ENCODE peak calls at places on chromosomes 5 and 9, in seven cellular contexts. One of them, this sample, is unnamed.

GRCh38 chr9:22158983-22159382 is 149.9 kb upstream of the CDKN2B start:
- DNase-seq in mesendoderm: no peak
- DNase-seq in IMR-90: peak; percentile 91
- DNase-seq in neuronal stem cell: no peak
- DNase-seq in naive thymus-derived CD4-positive, alpha-beta T cell: no peak
- DNase-seq in lower lobe of right lung: peak; percentile 86
- DNase-seq in cardiac muscle cell: peak; percentile 95
- DNase-seq in this sample: no peak

GRCh38 chr5:170438581-170438980 is 49.4 kb upstream of the KCNMB1 start:
- DNase-seq in IMR-90: no peak
- DNase-seq in cardiac muscle cell: no peak
- DNase-seq in naive thymus-derived CD4-positive, alpha-beta T cell: no peak
- DNase-seq in neuronal stem cell: no peak
- DNase-seq in mesendoderm: no peak
- DNase-seq in lower lobe of right lung: no peak
- DNase-seq in this sample: no peak

GRCh38 chr5:154830219-154830595 is 20.2 kb downstream of the FAXDC2 start:
- DNase-seq in cardiac muscle cell: no peak
- DNase-seq in lower lobe of right lung: no peak
- DNase-seq in mesendoderm: no peak
- DNase-seq in neuronal stem cell: no peak
- DNase-seq in IMR-90: no peak
- DNase-seq in naive thymus-derived CD4-positive, alpha-beta T cell: no peak
- DNase-seq in this sample: no peak

GRCh38 chr9:134204991-134205578 is 40.7 kb upstream of the RNU6ATAC start:
- DNase-seq in IMR-90: no peak
- DNase-seq in lower lobe of right lung: peak; percentile 24
- DNase-seq in neuronal stem cell: no peak
- DNase-seq in mesendoderm: no peak
- DNase-seq in cardiac muscle cell: peak; percentile 56
- DNase-seq in naive thymus-derived CD4-positive, alpha-beta T cell: no peak
- DNase-seq in this sample: no peak

GRCh38 chr5:91219141-91219802 is 163.8 kb downstream of the ARRDC3 start:
- DNase-seq in mesendoderm: no peak
- DNase-seq in naive thymus-derived CD4-positive, alpha-beta T cell: no peak
- DNase-seq in lower lobe of right lung: no peak
- DNase-seq in IMR-90: peak; percentile 85
- DNase-seq in neuronal stem cell: no peak
- DNase-seq in cardiac muscle cell: peak; percentile 94
- DNase-seq in this sample: no peak

GRCh38 chr5:52498607-52499006 is 289.1 kb upstream of the ITGA1 start:
- DNase-seq in cardiac muscle cell: no peak
- DNase-seq in neuronal stem cell: no peak
- DNase-seq in lower lobe of right lung: no peak
- DNase-seq in mesendoderm: no peak
- DNase-seq in naive thymus-derived CD4-positive, alpha-beta T cell: no peak
- DNase-seq in IMR-90: no peak
- DNase-seq in this sample: no peak

GRCh38 chr5:150066436-150066835 is 19.9 kb downstream of the CSF1R start:
- DNase-seq in cardiac muscle cell: no peak
- DNase-seq in mesendoderm: no peak
- DNase-seq in IMR-90: no peak
- DNase-seq in neuronal stem cell: no peak
- DNase-seq in naive thymus-derived CD4-positive, alpha-beta T cell: no peak
- DNase-seq in lower lobe of right lung: no peak
- DNase-seq in this sample: no peak

GRCh38 chr5:179610903-179611265 is 12.6 kb downstream of the HNRNPH1 start:
- DNase-seq in mesendoderm: no peak
- DNase-seq in neuronal stem cell: no peak
- DNase-seq in naive thymus-derived CD4-positive, alpha-beta T cell: no peak
- DNase-seq in lower lobe of right lung: no peak
- DNase-seq in cardiac muscle cell: no peak
- DNase-seq in IMR-90: no peak
- DNase-seq in this sample: no peak

GRCh38 chr5:150895431-150896428 is 9.1 kb downstream of the ZNF300 start:
- DNase-seq in mesendoderm: peak; percentile 14
- DNase-seq in cardiac muscle cell: no peak
- DNase-seq in IMR-90: no peak
- DNase-seq in lower lobe of right lung: no peak
- DNase-seq in neuronal stem cell: no peak
- DNase-seq in naive thymus-derived CD4-positive, alpha-beta T cell: no peak
- DNase-seq in this sample: no peak

GRCh38 chr5:133497608-133498348 is 114.6 kb downstream of the FSTL4 start:
- DNase-seq in cardiac muscle cell: no peak
- DNase-seq in naive thymus-derived CD4-positive, alpha-beta T cell: no peak
- DNase-seq in neuronal stem cell: no peak
- DNase-seq in lower lobe of right lung: no peak
- DNase-seq in mesendoderm: no peak
- DNase-seq in IMR-90: no peak
- DNase-seq in this sample: no peak

GRCh38 chr5:76325876-76326491 is 77.1 kb upstream of the IQGAP2 start:
- DNase-seq in IMR-90: no peak
- DNase-seq in neuronal stem cell: no peak
- DNase-seq in cardiac muscle cell: no peak
- DNase-seq in naive thymus-derived CD4-positive, alpha-beta T cell: peak; percentile 63
- DNase-seq in lower lobe of right lung: no peak
- DNase-seq in mesendoderm: no peak
- DNase-seq in this sample: no peak

GRCh38 chr5:127529904-127530682 is 12.7 kb downstream of the PRRC1 start:
- DNase-seq in lower lobe of right lung: no peak
- DNase-seq in naive thymus-derived CD4-positive, alpha-beta T cell: no peak
- DNase-seq in mesendoderm: no peak
- DNase-seq in neuronal stem cell: no peak
- DNase-seq in IMR-90: no peak
- DNase-seq in cardiac muscle cell: no peak
- DNase-seq in this sample: no peak
- H3K36me3 ChIP-seq in lower lobe of right lung: peaks cover 100% of the 10 kb centered on the region
- H3K36me3 ChIP-seq in naive thymus-derived CD4-positive, alpha-beta T cell: peaks cover 11% of the 10 kb centered on the region
- H3K36me3 ChIP-seq in mesendoderm: peaks cover 6% of the 10 kb centered on the region
- H3K36me3 ChIP-seq in neuronal stem cell: peaks cover 11% of the 10 kb centered on the region
- H3K36me3 ChIP-seq in IMR-90: peaks cover 42% of the 10 kb centered on the region
- H3K36me3 ChIP-seq in cardiac muscle cell: peaks cover 61% of the 10 kb centered on the region
- H3K36me3 ChIP-seq in this sample: peaks cover 93% of the 10 kb centered on the region

GRCh38 chr9:132671620-132672412 is 1.6 kb downstream of the GTF3C4 start:
- DNase-seq in mesendoderm: no peak
- DNase-seq in IMR-90: peak; percentile 47
- DNase-seq in naive thymus-derived CD4-positive, alpha-beta T cell: no peak
- DNase-seq in cardiac muscle cell: no peak
- DNase-seq in lower lobe of right lung: no peak
- DNase-seq in neuronal stem cell: no peak
- DNase-seq in this sample: no peak
- H3K4me1 ChIP-seq in mesendoderm: peaks cover 3% of the 10 kb centered on the region
- H3K4me1 ChIP-seq in IMR-90: peaks cover 2% of the 10 kb centered on the region
- H3K4me1 ChIP-seq in naive thymus-derived CD4-positive, alpha-beta T cell: peaks cover 16% of the 10 kb centered on the region
- H3K4me1 ChIP-seq in cardiac muscle cell: peaks cover 8% of the 10 kb centered on the region
- H3K4me1 ChIP-seq in lower lobe of right lung: peaks cover 35% of the 10 kb centered on the region
- H3K4me1 ChIP-seq in neuronal stem cell: peaks cover 5% of the 10 kb centered on the region
- H3K4me1 ChIP-seq in this sample: peaks cover 3% of the 10 kb centered on the region

DNA sequence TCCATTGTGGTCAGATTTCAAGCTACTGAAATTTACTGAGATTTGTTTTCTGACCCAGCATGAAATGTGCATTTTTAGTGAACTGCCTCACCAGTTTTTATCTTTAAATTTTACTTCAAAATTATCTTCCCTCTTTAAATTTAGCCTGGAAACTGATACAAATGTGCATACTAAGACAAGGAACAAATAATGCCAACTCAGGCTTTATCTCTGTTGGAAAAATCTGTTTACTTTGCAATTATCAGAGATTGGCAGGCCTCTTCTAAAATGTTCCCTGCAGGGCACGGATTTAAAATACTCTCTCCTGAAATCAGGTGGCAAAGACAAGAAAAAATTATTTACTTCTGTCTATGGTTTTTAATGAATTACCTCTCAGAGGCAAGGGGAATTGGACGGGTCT is 151.0 kb upstream of the PTCH1 start:
- DNase-seq in IMR-90: no peak
- DNase-seq in lower lobe of right lung: no peak
- DNase-seq in naive thymus-derived CD4-positive, alpha-beta T cell: no peak
- DNase-seq in mesendoderm: no peak
- DNase-seq in cardiac muscle cell: no peak
- DNase-seq in neuronal stem cell: no peak
- DNase-seq in this sample: no peak
- H3K36me3 ChIP-seq in IMR-90: no peaks in the 10 kb centered on the region
- H3K36me3 ChIP-seq in lower lobe of right lung: no peaks in the 10 kb centered on the region
- H3K36me3 ChIP-seq in naive thymus-derived CD4-positive, alpha-beta T cell: no peaks in the 10 kb centered on the region
- H3K36me3 ChIP-seq in mesendoderm: no peaks in the 10 kb centered on the region
- H3K36me3 ChIP-seq in cardiac muscle cell: no peaks in the 10 kb centered on the region
- H3K36me3 ChIP-seq in neuronal stem cell: no peaks in the 10 kb centered on the region
- H3K36me3 ChIP-seq in this sample: no peaks in the 10 kb centered on the region

GRCh38 chr9:121748080-121748479 is 96.6 kb downstream of the DAB2IP start:
- DNase-seq in cardiac muscle cell: no peak
- DNase-seq in neuronal stem cell: no peak
- DNase-seq in lower lobe of right lung: no peak
- DNase-seq in naive thymus-derived CD4-positive, alpha-beta T cell: peak; percentile 32
- DNase-seq in mesendoderm: no peak
- DNase-seq in IMR-90: peak; percentile 37
- DNase-seq in this sample: no peak

GRCh38 chr9:121744687-121745395 is 93.4 kb downstream of the DAB2IP start:
- DNase-seq in mesendoderm: peak; percentile 88
- DNase-seq in naive thymus-derived CD4-positive, alpha-beta T cell: no peak
- DNase-seq in neuronal stem cell: no peak
- DNase-seq in lower lobe of right lung: no peak
- DNase-seq in cardiac muscle cell: no peak
- DNase-seq in IMR-90: peak; percentile 73
- DNase-seq in this sample: peak; percentile 78

GRCh38 chr9:121745396-121745695 is 93.9 kb downstream of the DAB2IP start:
- DNase-seq in IMR-90: no peak
- DNase-seq in lower lobe of right lung: no peak
- DNase-seq in neuronal stem cell: no peak
- DNase-seq in mesendoderm: no peak
- DNase-seq in naive thymus-derived CD4-positive, alpha-beta T cell: no peak
- DNase-seq in cardiac muscle cell: no peak
- DNase-seq in this sample: no peak

GRCh38 chr9:121744002-121744686 is 92.7 kb downstream of the DAB2IP start:
- DNase-seq in naive thymus-derived CD4-positive, alpha-beta T cell: peak; percentile 48
- DNase-seq in mesendoderm: peak; percentile 78
- DNase-seq in lower lobe of right lung: no peak
- DNase-seq in IMR-90: peak; percentile 43
- DNase-seq in cardiac muscle cell: peak; percentile 35
- DNase-seq in neuronal stem cell: no peak
- DNase-seq in this sample: peak; percentile 88

GRCh38 chr9:121746411-121746810 is 95.0 kb downstream of the DAB2IP start:
- DNase-seq in mesendoderm: no peak
- DNase-seq in naive thymus-derived CD4-positive, alpha-beta T cell: no peak
- DNase-seq in neuronal stem cell: no peak
- DNase-seq in IMR-90: no peak
- DNase-seq in lower lobe of right lung: no peak
- DNase-seq in cardiac muscle cell: no peak
- DNase-seq in this sample: no peak
- H3K4me1 ChIP-seq in mesendoderm: peaks cover 21% of the 10 kb centered on the region
- H3K4me1 ChIP-seq in naive thymus-derived CD4-positive, alpha-beta T cell: peaks cover 10% of the 10 kb centered on the region
- H3K4me1 ChIP-seq in neuronal stem cell: peaks cover 35% of the 10 kb centered on the region
- H3K4me1 ChIP-seq in IMR-90: peaks cover 34% of the 10 kb centered on the region
- H3K4me1 ChIP-seq in lower lobe of right lung: peaks cover 86% of the 10 kb centered on the region
- H3K4me1 ChIP-seq in cardiac muscle cell: peaks cover 30% of the 10 kb centered on the region
- H3K4me1 ChIP-seq in this sample: peaks cover 27% of the 10 kb centered on the region

DNA sequence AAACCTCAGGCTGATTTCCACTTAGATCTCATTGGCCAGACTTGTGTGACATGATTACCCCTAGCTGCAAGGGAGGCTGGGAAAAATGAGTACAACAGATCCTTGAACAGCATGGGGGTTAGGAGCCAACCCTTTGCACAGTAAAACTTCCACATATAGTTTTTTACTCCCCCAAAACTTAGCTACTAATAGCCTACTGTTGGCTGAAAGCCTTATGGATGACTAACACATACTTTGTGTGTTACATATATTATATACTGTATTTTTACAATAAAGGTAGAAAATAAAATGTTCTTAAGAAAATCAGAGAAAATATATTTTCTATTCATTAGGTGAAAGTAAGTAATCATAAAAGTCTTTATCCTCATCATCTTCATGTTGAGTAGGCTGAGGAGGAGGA is 217.4 kb downstream of the NMUR2 start:
- DNase-seq in lower lobe of right lung: no peak
- DNase-seq in mesendoderm: no peak
- DNase-seq in cardiac muscle cell: no peak
- DNase-seq in naive thymus-derived CD4-positive, alpha-beta T cell: no peak
- DNase-seq in IMR-90: no peak
- DNase-seq in neuronal stem cell: no peak
- DNase-seq in this sample: no peak
- H3K36me3 ChIP-seq in lower lobe of right lung: no peaks in the 10 kb centered on the region
- H3K36me3 ChIP-seq in mesendoderm: no peaks in the 10 kb centered on the region
- H3K36me3 ChIP-seq in cardiac muscle cell: no peaks in the 10 kb centered on the region
- H3K36me3 ChIP-seq in naive thymus-derived CD4-positive, alpha-beta T cell: no peaks in the 10 kb centered on the region
- H3K36me3 ChIP-seq in IMR-90: no peaks in the 10 kb centered on the region
- H3K36me3 ChIP-seq in neuronal stem cell: no peaks in the 10 kb centered on the region
- H3K36me3 ChIP-seq in this sample: no peaks in the 10 kb centered on the region

DNA sequence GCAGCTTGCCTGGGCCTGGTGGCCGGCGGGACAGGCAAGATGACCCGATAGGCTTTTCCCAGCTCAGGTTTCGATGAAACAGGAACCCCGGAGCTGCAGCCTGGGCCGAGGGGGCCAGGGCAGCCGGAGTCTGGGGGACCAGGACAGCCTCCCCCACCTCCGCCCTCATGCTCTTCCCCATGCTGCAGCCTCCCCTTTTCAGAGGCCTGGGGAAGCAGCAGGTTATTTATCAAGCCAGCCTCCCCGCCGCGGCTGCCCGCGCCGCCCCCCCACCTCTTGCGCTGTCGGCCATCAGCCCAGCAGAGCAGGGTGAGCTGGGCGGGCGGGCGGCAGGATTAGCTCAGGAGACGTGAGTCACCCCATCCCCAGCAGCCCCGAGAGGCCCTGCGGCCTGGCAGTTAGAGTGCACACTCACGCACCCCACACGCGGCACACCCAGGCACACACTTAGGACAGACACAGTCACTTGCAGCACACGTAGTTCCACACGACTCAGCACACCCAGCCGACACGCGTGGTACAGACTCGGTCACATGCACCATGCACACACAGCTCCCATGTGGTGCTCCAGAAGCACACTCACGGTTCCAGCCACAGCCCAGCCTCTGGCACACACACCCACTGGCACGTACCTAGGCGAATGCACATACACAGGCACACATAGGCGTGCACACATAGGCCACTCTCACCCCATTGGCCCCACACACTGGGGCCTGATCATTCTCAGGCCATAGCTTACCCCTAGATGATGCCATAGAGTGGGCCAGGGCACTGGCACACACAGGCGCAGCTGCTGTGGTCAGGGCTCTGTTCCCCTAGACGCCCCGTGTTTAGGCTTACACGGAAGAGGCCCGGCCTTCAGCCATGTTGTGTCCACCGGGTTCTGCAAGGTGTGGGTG is 13.0 kb downstream of the CXXC5 start:
- DNase-seq in neuronal stem cell: no peak
- DNase-seq in IMR-90: peak; percentile 95
- DNase-seq in mesendoderm: no peak
- DNase-seq in naive thymus-derived CD4-positive, alpha-beta T cell: no peak
- DNase-seq in cardiac muscle cell: peak; percentile 91
- DNase-seq in lower lobe of right lung: peak; percentile 90
- DNase-seq in this sample: no peak
- H3K4me1 ChIP-seq in neuronal stem cell: peaks cover 29% of the 10 kb centered on the region
- H3K4me1 ChIP-seq in IMR-90: peaks cover 46% of the 10 kb centered on the region
- H3K4me1 ChIP-seq in mesendoderm: peaks cover 28% of the 10 kb centered on the region
- H3K4me1 ChIP-seq in naive thymus-derived CD4-positive, alpha-beta T cell: peaks cover 7% of the 10 kb centered on the region
- H3K4me1 ChIP-seq in cardiac muscle cell: peaks cover 52% of the 10 kb centered on the region
- H3K4me1 ChIP-seq in lower lobe of right lung: peaks cover 99% of the 10 kb centered on the region
- H3K4me1 ChIP-seq in this sample: peaks cover 25% of the 10 kb centered on the region

DNA sequence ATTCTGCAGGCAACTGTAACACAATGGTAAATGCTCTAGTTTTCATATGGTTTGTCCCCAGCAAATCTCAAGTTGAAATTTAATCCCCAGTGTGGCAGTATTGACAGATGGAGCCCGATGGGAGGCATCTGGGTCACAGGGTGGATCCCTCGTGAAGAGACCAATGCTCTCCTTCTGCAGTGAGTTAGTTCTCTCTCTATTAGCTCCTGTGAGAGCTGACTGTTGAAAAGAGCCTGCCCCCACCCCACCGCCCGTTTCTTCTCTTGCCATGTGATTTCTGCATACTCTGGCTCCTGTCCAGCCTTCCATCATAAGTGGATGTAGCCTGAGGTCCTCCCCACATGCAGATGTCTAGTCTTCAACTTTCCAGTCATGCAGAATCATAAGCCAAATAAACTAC is 27.0 kb downstream of the IARS1 start:
- DNase-seq in naive thymus-derived CD4-positive, alpha-beta T cell: no peak
- DNase-seq in lower lobe of right lung: no peak
- DNase-seq in mesendoderm: no peak
- DNase-seq in neuronal stem cell: no peak
- DNase-seq in cardiac muscle cell: peak; percentile 10
- DNase-seq in IMR-90: no peak
- DNase-seq in this sample: no peak
- H3K36me3 ChIP-seq in naive thymus-derived CD4-positive, alpha-beta T cell: peaks cover 47% of the 10 kb centered on the region
- H3K36me3 ChIP-seq in lower lobe of right lung: peaks cover 100% of the 10 kb centered on the region
- H3K36me3 ChIP-seq in mesendoderm: peaks cover 39% of the 10 kb centered on the region
- H3K36me3 ChIP-seq in neuronal stem cell: peaks cover 57% of the 10 kb centered on the region
- H3K36me3 ChIP-seq in cardiac muscle cell: peaks cover 88% of the 10 kb centered on the region
- H3K36me3 ChIP-seq in IMR-90: peaks cover 73% of the 10 kb centered on the region
- H3K36me3 ChIP-seq in this sample: peaks cover 98% of the 10 kb centered on the region